ENCODE peak calls at places on chromosome 2, in four cellular contexts. J is WTC11, G is K562, A is HepG2. I is an unnamed sample.

GRCh38 chr2:71306762-71307161 is 24.8 kb upstream of the ZNF638 start:
- DNase-seq in G (no peak), A (no peak), J (no peak), I (no peak)

GRCh38 chr2:195795879-195796278 is 138.9 kb downstream of the SLC39A10 start:
- DNase-seq in J (no peak), G (no peak), A (no peak), I (no peak)

GRCh38 chr2:24855703-24856102 is 62.5 kb downstream of the CENPO start:
- DNase-seq in J (no peak), G (no peak), A (no peak), I (no peak)

GRCh38 chr2:44324971-44325426 is 36.3 kb downstream of the PREPL start:
- DNase-seq in J (no peak), A (no peak), G (peak), I (no peak)

GRCh38 chr2:58137221-58137620 is 90.6 kb downstream of the VRK2 start:
- DNase-seq in G (no peak), A (no peak), J (no peak), I (no peak)

GRCh38 chr2:74261204-74261864 is 62.9 kb downstream of the MTHFD2 start:
- DNase-seq in J (peak), A (peak), G (no peak), I (no peak)

GRCh38 chr2:191832668-191833067 is 14.2 kb downstream of the CAVIN2 start:
- DNase-seq in J (no peak), A (no peak), G (no peak), I (no peak)

GRCh38 chr2:45988879-45989278 is 308.3 kb upstream of the EPAS1 start:
- DNase-seq in A (no peak), J (no peak), G (no peak), I (no peak)

GRCh38 chr2:98734823-98735260 is 3.9 kb upstream of the MGAT4A start:
- DNase-seq in A (peak), J (no peak), G (peak), I (no peak)

GRCh38 chr2:113342650-113343049 is 63.9 kb upstream of the PAX8 start:
- DNase-seq in J (no peak), A (no peak), G (no peak), I (no peak)

GRCh38 chr2:110812726-110813645 is 80.6 kb downstream of the ACOXL start:
- DNase-seq in J (no peak), G (no peak), A (no peak), I (no peak)

GRCh38 chr2:61470965-61471904 is at the start of gene USP34:
- DNase-seq in G (peak), A (peak), J (peak), I (peak)

GRCh38 chr2:141630531-141630930 is 500.3 kb downstream of the LRP1B start:
- DNase-seq in A (no peak), G (no peak), J (no peak), I (no peak)

GRCh38 chr2:159792036-159792435 is 6.0 kb downstream of the CD302 start:
- DNase-seq in J (no peak), G (no peak), A (no peak), I (no peak)

GRCh38 chr2:177552414-177553175 is 160.0 kb downstream of the AGPS start:
- DNase-seq in J (peak), G (peak), A (peak), I (peak)

GRCh38 chr2:226756131-226756530 is 43.5 kb downstream of the IRS1 start:
- DNase-seq in G (no peak), A (peak), J (no peak), I (no peak)

GRCh38 chr2:238127165-238128060 is 11.1 kb upstream of the KLHL30 start:
- DNase-seq in A (peak), G (peak), J (no peak), I (peak)

GRCh38 chr2:160562730-160563129 is 69.1 kb upstream of the RBMS1 start:
- DNase-seq in G (no peak), A (no peak), J (no peak), I (no peak)

GRCh38 chr2:241035142-241035817 is 36.9 kb downstream of the SNED1 start:
- DNase-seq in J (peak), A (no peak), G (no peak), I (no peak)

GRCh38 chr2:30078521-30078920 is 68.3 kb upstream of the YPEL5 start:
- DNase-seq in J (no peak), A (no peak), G (no peak), I (no peak)

GRCh38 chr2:130327703-130328527 is 14.8 kb upstream of the IMP4 start:
- DNase-seq in G (peak), A (peak), J (peak), I (no peak)

GRCh38 chr2:31980674-31981356 is 30.0 kb downstream of the MEMO1 start:
- DNase-seq in J (no peak), G (peak), A (peak), I (peak)

GRCh38 chr2:18625563-18625962 is 36.2 kb upstream of the NT5C1B start:
- DNase-seq in A (no peak), G (no peak), J (no peak), I (no peak)

GRCh38 chr2:241775223-241776177 is 1.1 kb upstream of the GAL3ST2 start:
- DNase-seq in A (peak), G (no peak), J (no peak), I (no peak)

GRCh38 chr2:159996792-159997546 is 65.4 kb downstream of the PLA2R1 start:
- DNase-seq in A (no peak), J (no peak), G (no peak), I (no peak)

GRCh38 chr2:137969418-137969765 is 5.1 kb downstream of the HNMT start:
- DNase-seq in A (no peak), J (no peak), G (no peak), I (no peak)

GRCh38 chr2:119721904-119722303 is 37.8 kb upstream of the PTPN4 start:
- DNase-seq in A (peak), G (no peak), J (no peak), I (no peak)

DNA sequence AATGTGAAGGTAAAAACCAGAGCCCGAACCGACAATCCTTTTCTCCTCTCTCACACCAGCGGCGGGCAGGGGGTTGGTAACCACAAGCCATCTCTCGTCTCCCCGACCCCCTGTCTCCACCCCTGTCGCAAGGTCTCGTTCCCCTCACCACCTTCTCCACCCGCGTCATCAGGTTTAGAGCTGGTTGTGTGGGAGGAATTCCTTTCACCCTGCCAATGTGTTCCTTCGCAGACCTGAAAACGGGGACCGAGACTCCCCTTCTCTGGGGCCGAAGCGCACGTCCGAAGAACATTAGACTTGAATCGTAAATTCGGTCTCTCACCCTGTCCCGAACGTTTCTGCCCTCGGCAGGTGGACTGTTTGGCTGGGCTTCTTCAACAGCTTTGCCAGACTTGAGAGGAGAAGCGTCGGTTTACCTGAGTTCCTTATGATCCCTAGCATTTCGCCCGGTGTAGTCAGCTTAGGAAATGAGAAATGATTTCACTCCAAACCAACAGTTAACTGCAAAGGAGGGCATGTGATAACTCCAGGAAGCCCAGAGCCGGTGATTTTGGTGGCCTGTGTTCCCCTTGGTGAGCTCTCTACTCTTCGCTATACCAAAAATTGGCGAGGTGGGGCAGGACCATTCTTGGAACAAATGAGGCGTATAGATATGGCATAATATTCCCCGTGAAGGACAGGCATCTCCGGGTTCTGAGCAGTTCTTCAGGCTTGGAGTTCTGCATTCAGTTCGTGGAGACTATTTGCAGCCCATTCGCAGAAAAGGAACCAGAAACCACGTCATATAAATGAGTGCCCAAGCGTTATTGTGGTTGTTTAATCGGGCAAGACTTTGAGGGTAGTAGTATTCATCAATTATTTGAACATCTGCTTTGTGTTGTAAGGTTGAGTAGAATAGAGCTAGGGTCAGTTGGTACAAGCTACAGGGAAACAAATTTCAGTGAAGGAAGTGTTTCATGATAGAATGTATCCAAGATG is 679 bp downstream of the CFAP36 start:
- DNase-seq in J (peak), A (peak), G (peak), I (peak)
- TF ChIP-seq SP1 in J (no peak), A (no peak), G (no peak), I (no peak)

GRCh38 chr2:64629329-64629781 is 24.4 kb downstream of the SERTAD2 start:
- DNase-seq in J (no peak), A (no peak), G (no peak), I (no peak)
- TF ChIP-seq ELF4 in J (no peak), A (no peak), G (no peak), I (no peak)

GRCh38 chr2:85242321-85242720 is 85.5 kb downstream of the TGOLN2 start:
- DNase-seq in A (no peak), G (no peak), J (no peak), I (no peak)

GRCh38 chr2:85246348-85246747 is 81.4 kb downstream of the TGOLN2 start:
- DNase-seq in G (no peak), J (no peak), A (no peak), I (no peak)

GRCh38 chr2:85245891-85246290 is 81.9 kb downstream of the TGOLN2 start:
- DNase-seq in G (no peak), J (no peak), A (no peak), I (no peak)

GRCh38 chr2:85244798-85245197 is 83.0 kb downstream of the TGOLN2 start:
- DNase-seq in J (no peak), A (no peak), G (no peak), I (no peak)

DNA sequence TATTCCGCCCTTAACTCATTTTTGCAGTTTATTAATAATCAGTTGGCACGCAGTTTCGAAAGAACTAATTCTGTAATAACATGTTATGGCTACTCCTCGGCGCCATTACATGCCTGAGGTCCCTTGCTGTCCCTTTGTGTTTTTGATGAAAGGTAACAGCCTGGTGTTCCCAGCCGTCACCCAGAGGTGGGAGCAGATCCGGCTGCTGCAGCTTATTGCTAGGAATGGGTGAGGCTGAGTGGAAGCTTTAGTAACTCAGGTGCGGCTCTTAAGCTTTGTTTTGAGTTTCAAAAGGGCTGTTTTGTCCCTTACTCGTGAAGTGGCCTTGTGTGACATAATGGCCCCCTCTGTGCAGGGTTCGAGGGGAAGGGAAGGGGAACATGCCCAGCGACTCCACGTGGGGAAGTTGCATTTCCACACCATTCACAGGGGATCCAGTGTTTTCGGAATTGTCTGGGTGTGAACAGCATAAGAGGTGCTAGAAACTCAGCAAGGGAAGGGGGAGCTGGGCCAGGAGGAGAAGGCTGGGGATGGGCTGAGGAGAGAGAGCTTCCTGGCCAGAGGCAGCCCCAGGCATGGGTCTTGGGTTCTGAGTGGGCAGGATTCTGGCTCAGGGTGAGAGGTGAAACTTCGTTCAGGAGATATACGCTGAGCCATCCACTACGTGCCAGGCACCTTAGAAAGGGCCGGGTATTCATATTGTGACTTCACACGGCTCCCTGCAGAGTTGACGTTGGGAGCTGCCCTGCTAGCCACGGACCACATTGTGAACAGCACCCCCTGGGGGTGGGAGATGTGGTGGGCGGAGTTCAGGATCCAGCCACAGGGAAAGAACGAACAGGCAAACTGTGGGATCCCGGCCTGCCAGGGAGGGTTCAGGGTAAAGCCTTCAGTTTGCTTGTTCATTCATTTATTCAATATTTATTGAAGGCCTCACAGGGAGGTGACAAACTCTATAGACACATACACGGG is 84.4 kb downstream of the TGOLN2 start:
- DNase-seq in J (peak), G (peak), A (peak), I (peak)
- TF ChIP-seq SP1 in J (peak), G (no peak), A (no peak), I (no peak)

DNA sequence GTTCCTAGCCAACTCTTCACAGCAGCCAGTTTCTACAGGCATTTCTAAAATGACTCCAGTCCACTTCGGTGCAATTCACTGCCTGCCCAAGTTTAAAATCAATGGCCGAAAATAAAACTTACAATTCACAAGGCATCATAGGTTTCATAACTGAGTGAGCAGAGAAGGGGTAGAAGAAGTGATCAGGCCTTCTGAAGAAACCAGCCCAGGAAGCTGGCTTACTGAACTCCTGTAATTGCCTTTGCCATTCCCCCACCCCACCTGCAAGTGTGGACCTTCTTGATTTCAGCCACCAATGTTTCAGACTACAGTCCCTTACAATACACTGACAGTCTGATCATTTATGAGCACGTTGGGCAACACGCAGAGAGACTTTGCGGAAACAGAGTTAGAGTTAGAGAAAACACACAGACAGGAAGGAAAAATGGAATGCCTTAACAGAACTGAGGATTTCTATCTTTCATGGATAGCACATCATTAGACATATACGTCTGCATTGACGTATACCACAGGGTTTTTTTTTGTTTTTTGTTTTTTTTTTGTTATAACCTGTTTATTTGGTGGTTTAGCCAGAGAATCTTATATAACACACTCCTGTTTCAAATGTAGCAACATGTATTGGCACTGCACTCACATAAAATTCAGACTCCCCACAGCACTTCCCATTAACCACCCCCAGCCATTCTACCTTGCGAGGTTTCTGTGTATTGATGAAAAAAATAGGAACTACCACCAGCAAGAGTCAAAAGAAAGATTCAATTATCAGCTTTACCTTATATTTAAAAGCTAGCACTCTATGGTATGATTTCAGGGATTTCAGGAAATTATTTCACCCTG is 126.5 kb downstream of the CACNB4 start:
- DNase-seq in A (no peak), J (no peak), G (no peak), I (no peak)
- TF ChIP-seq ELF4 in A (no peak), J (no peak), G (no peak), I (no peak)

GRCh38 chr2:12577086-12577485 is 139.7 kb upstream of the TRIB2 start:
- DNase-seq in J (no peak), G (no peak), A (no peak), I (no peak)
- TF ChIP-seq SP1 in J (no peak), G (no peak), A (no peak), I (no peak)

GRCh38 chr2:182187130-182187529 is 201.5 kb downstream of the PPP1R1C start:
- DNase-seq in G (no peak), J (no peak), A (no peak), I (no peak)

GRCh38 chr2:182181381-182181780 is 195.7 kb downstream of the PPP1R1C start:
- DNase-seq in J (no peak), G (no peak), A (no peak), I (no peak)

GRCh38 chr2:182186132-182186735 is 200.6 kb downstream of the PPP1R1C start:
- DNase-seq in J (no peak), A (peak), G (peak), I (peak)

DNA sequence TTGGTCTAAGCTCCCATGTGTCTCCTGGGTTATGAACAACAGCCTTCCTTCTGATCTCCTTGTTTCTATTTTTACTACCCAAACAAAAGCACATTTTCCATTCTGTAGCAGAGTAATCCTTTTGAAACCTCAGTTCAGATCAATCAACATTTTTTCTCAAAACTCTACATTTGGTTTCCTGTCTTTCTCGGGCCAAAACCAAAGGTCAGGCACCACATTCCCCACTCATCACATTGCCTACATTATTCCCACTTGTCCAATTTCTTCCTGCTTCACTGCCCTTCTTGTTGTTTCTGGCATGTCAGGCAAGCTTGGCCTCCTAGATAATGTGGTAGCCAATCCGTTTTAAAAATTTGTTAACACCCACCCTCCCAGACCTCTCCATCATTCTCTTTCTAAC is 196.8 kb downstream of the PPP1R1C start:
- DNase-seq in G (no peak), A (no peak), J (no peak), I (no peak)
- TF ChIP-seq ELF4 in G (no peak), A (no peak), J (no peak), I (no peak)

GRCh38 chr2:122955761-122956160 is 1069.3 kb upstream of the CNTNAP5 start:
- DNase-seq in A (no peak), G (no peak), J (no peak), I (no peak)

GRCh38 chr2:122960727-122961641 is 1064.1 kb upstream of the CNTNAP5 start:
- DNase-seq in G (no peak), A (no peak), J (no peak), I (no peak)
- TF ChIP-seq SP1 in G (no peak), A (no peak), J (no peak), I (no peak)

DNA sequence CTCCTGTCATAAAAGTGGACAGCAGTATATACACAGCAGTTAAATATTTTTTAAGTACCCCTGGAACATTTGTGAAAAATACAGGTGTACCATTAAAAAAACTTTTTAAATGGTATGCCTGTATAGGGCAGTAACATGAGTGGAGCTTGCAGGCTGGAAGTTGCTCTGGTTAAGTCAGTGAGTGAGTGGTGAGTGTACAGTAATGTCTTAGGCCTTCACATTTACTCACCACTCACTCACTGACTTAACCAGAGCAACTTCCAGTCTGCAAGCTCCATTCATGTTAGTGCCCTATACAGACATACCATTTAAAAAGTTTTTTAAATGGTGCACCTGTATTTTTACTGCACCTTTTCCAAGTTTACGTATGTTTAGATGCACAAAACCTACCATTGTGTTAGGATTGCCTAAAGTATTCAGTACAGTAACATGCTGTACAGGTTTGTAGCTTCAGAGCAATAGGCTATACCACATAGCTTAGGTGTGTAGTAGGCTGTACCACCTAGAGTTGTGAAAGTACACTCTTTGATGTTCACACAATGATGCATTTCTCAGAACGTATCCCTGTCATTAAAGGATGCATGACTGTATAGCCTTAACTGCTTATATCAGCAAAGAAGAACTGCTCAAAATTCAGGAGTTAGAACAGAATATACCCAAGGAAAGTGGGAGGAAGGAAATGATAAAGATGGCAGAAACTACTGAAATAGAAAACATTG is 112.6 kb downstream of the EHBP1 start:
- DNase-seq in A (no peak), G (no peak), J (no peak), I (no peak)
- TF ChIP-seq ELF4 in A (no peak), G (no peak), J (no peak), I (no peak)

GRCh38 chr2:166405569-166405926 is 29.8 kb upstream of the SCN9A start:
- DNase-seq in A (no peak), J (no peak), G (no peak), I (no peak)
- TF ChIP-seq SP1 in A (no peak), J (no peak), G (no peak), I (no peak)

I was measured in HEK293T.